ENCODE peak calls at places on chromosomes 11 and 22, in seven cellular contexts. V is heart left ventricle, Q is trophoblast cell, Y is prostate gland, T is neural progenitor cell, X is thoracic aorta, Z is astrocyte. L is an unnamed sample. For H3K4me1, the result is how much of the 10 kb centered on the place peaks cover.

GRCh38 chr22:45506961-45507360 is 4.3 kb downstream of the FBLN1 start:
- DNase-seq in V (no peak), X (no peak), T (no peak), Y (no peak), Q (no peak), Z (no peak), L (no peak)

GRCh38 chr11:93166194-93166593 is 31.6 kb downstream of the SLC36A4 start:
- DNase-seq in Q (no peak), X (no peak), V (no peak), Z (no peak), Y (no peak), T (no peak), L (no peak)

GRCh38 chr22:23431337-23432072 is 148.6 kb downstream of the IGLL1 start:
- DNase-seq in T (peak), Z (no peak), Q (no peak), Y (no peak), X (no peak), V (no peak), L (peak)

GRCh38 chr11:27456802-27457329 is 15.7 kb downstream of the LGR4 start:
- DNase-seq in V (no peak), T (no peak), Y (no peak), Q (no peak), Z (no peak), X (no peak), L (no peak)

GRCh38 chr11:40354121-40354520 is 1105.3 kb downstream of the LRRC4C start:
- DNase-seq in Y (no peak), V (no peak), Q (no peak), Z (no peak), X (no peak), T (no peak), L (no peak)

GRCh38 chr11:12808519-12808918 is 134.3 kb downstream of the TEAD1 start:
- DNase-seq in Z (peak), Y (no peak), T (no peak), Q (no peak), X (no peak), V (no peak), L (no peak)

GRCh38 chr11:79078999-79079398 is 361.8 kb downstream of the TENM4 start:
- DNase-seq in Q (no peak), T (no peak), Z (no peak), Y (no peak), X (no peak), V (peak), L (no peak)

GRCh38 chr11:279966-280761 is 2.0 kb downstream of the NLRP6 start:
- DNase-seq in Z (peak), T (no peak), V (no peak), X (no peak), Y (no peak), Q (no peak), L (no peak)

GRCh38 chr22:20247010-20247505 is 21.1 kb downstream of the RTN4R start:
- DNase-seq in T (no peak), Z (peak), V (peak), Q (no peak), Y (no peak), X (no peak), L (no peak)

GRCh38 chr11:78318321-78318720 is 99.3 kb downstream of the GAB2 start:
- DNase-seq in X (no peak), Q (no peak), T (no peak), V (no peak), Y (no peak), Z (no peak), L (no peak)

GRCh38 chr11:36164522-36165250 is 124.5 kb downstream of the COMMD9 start:
- DNase-seq in Y (peak), V (no peak), Z (no peak), Q (no peak), T (no peak), X (no peak), L (no peak)

GRCh38 chr22:25085156-25085555 is 114.5 kb upstream of the CRYBB3 start:
- DNase-seq in X (no peak), V (no peak), Q (no peak), Y (no peak), Z (no peak), T (no peak), L (no peak)

GRCh38 chr22:50708996-50709395 is 29.0 kb upstream of the ACR start:
- DNase-seq in X (no peak), Z (no peak), V (no peak), Y (no peak), T (no peak), Q (no peak), L (no peak)

GRCh38 chr11:120336641-120337132 is 474 bp downstream of the ARHGEF12 start:
- DNase-seq in Y (peak), Z (no peak), V (peak), T (no peak), X (no peak), Q (peak), L (peak)

GRCh38 chr11:795638-796564 is 2.2 kb downstream of the SLC25A22 start:
- DNase-seq in V (peak), Z (peak), Q (no peak), T (no peak), Y (peak), X (peak), L (peak)

GRCh38 chr11:61152816-61153592 is 8.2 kb downstream of the VPS37C start:
- DNase-seq in T (no peak), V (no peak), Q (peak), Z (peak), X (no peak), Y (no peak), L (no peak)

GRCh38 chr11:34594603-34595002 is 26.3 kb upstream of the EHF start:
- DNase-seq in V (no peak), X (no peak), T (no peak), Z (no peak), Q (no peak), Y (no peak), L (no peak)

GRCh38 chr11:75802913-75803820 is 11.8 kb upstream of the UVRAG start:
- DNase-seq in X (peak), Z (peak), T (peak), Q (peak), Y (peak), V (peak), L (peak)

GRCh38 chr22:27461470-27461869 is 340.1 kb downstream of the MN1 start:
- DNase-seq in V (no peak), Z (peak), X (peak), T (peak), Q (peak), Y (no peak), L (no peak)

GRCh38 chr11:101848262-101848661 is 66.5 kb upstream of the CEP126 start:
- DNase-seq in T (peak), Q (no peak), Y (no peak), V (no peak), X (no peak), Z (no peak), L (peak)

GRCh38 chr11:75346912-75347647 is 4.4 kb downstream of the ARRB1 start:
- DNase-seq in Q (no peak), Z (peak), V (peak), X (no peak), T (no peak), Y (no peak), L (no peak)

GRCh38 chr11:134993691-134994243 is 581.7 kb upstream of the B3GAT1 start:
- DNase-seq in X (no peak), Q (no peak), V (no peak), Z (no peak), T (no peak), Y (no peak), L (no peak)

DNA sequence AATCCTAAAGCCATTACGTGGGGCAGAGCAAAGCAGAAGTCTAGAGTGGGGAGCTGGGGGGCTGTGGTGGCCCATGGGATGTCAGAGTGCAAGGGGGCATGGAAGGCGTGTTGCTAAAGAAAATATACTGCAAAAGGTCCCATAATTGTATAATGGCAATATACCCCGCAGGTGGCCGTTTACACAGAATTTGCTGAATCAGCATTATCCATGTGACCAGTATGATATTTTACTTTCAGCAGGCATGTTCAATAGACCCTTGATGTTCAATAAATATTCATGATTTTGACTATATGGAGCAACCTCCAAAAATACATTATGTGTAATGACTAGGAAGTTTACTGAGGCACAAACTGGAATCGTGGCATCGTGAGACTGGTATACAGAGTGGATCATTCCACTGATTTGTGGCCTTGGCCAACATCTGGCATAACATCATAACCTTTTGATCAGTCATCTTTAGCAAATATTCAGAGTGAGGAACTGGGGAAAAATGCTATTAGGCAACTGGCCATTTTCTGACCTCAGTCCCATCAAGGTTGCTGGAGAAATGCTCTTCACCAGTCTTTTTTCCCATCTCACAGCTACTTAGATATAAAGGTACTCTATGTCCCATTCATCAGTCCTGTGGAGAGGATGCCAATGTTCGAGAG is 29.3 kb upstream of the PPP2R1B start:
- DNase-seq in Z (peak), V (no peak), T (no peak), Q (peak), Y (no peak), X (no peak), L (no peak)
- H3K4me1 ChIP-seq in Z (under half), V (under half), T (under half), Q (under half), Y (under half), X (under half), L (under half)

GRCh38 chr11:122735031-122735430 is 79.5 kb downstream of the UBASH3B start:
- DNase-seq in V (no peak), Z (no peak), Q (no peak), X (no peak), Y (no peak), T (no peak), L (no peak)

GRCh38 chr11:122733301-122733686 is 77.8 kb downstream of the UBASH3B start:
- DNase-seq in V (peak), T (no peak), X (no peak), Y (no peak), Z (peak), Q (peak), L (no peak)

GRCh38 chr11:122741613-122742012 is 86.1 kb downstream of the UBASH3B start:
- DNase-seq in X (no peak), Y (no peak), Z (no peak), T (no peak), V (peak), Q (no peak), L (no peak)

GRCh38 chr11:122742350-122742749 is 86.8 kb downstream of the UBASH3B start:
- DNase-seq in Z (no peak), Q (no peak), V (no peak), T (no peak), X (no peak), Y (no peak), L (no peak)

GRCh38 chr11:122737951-122738693 is 82.6 kb downstream of the UBASH3B start:
- DNase-seq in Z (no peak), V (no peak), Q (no peak), T (peak), X (no peak), Y (no peak), L (no peak)
- H3K4me1 ChIP-seq in Z (under half), V (under half), Q (under half), T (under half), X (under half), Y (under half), L (under half)

GRCh38 chr11:2699531-2700414 is at the start of gene KCNQ1OT1:
- DNase-seq in Q (peak), V (peak), X (peak), T (peak), Y (peak), Z (peak), L (peak)
- H3K4me1 ChIP-seq in Q (under half), V (under half), X (under half), T (under half), Y (under half), Z (under half), L (under half)

GRCh38 chr11:43905788-43906187 is 25.2 kb downstream of the ALKBH3 start:
- DNase-seq in Y (no peak), Z (peak), Q (no peak), T (no peak), V (peak), X (no peak), L (no peak)

GRCh38 chr11:43904737-43905515 is 24.3 kb downstream of the ALKBH3 start:
- DNase-seq in T (no peak), Z (peak), V (no peak), Q (no peak), X (no peak), Y (no peak), L (no peak)

GRCh38 chr11:43908683-43909082 is 28.1 kb downstream of the ALKBH3 start:
- DNase-seq in Q (no peak), Y (no peak), X (no peak), V (peak), Z (no peak), T (no peak), L (no peak)

GRCh38 chr11:43907028-43907966 is 26.7 kb downstream of the ALKBH3 start:
- DNase-seq in Q (no peak), T (no peak), Y (no peak), X (no peak), Z (no peak), V (no peak), L (no peak)

DNA sequence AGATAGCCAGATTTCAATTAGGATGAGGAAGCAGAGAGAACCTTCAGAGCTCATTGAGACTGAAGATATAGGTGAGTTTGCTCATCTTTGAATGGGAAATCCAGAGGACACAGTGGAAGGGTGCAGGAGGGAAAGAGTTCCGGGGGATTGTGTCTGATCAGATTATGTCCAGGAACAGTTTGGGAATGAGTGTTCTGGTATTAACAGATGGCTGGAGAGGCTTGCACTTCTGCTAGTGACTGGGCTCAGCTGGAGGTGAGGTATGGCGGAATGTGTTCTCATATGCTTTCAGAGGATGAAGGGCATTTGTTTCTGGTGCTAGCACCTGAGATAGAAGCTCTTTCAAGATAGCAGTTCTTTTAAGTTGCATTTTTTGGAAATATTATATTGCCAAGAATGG is 27.6 kb downstream of the ALKBH3 start:
- DNase-seq in X (no peak), Z (no peak), Y (no peak), Q (no peak), T (no peak), V (no peak), L (no peak)
- H3K4me1 ChIP-seq in X (under half), Z (under half), Y (under half), Q (under half), T (under half), V (under half), L (under half)

DNA sequence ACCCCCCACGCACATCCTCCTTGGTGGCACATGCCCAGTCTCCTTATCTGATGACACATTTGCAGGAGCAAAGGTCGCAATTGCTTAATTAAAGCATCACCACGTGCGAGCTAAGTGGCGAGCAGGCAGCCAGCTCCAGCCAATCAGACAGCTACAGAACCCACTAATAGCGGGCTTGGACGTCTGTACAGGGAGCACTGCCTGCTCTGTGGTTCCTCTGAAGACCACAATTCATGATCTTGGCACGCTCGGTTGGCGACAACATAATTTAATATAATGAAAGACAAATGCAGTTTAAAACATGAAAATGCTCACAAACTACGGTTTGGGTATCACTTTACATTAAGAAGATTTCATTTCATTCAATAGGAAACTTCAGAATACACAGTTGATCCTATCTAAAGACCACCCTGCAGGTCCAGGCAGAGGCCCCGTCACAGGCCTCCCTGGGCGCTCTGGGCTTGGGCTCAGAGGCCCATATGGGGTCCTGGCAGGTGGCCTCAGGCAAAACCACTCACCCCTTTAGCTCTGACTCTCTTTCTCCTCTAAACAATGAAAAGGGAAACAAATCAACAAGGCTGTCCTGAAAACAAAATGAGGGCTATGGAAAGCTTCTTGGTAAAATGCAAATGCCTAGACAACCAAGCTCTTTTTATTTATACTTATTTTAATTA is 10.4 kb downstream of the PACSIN2 start:
- DNase-seq in Q (no peak), X (no peak), Y (no peak), V (no peak), T (no peak), Z (peak), L (peak)
- H3K4me1 ChIP-seq in Q (under half), X (half or more), Y (under half), V (half or more), T (under half), Z (half or more), L (half or more)

GRCh38 chr11:68495872-68496271 is 35.3 kb downstream of the PPP6R3 start:
- DNase-seq in Q (no peak), Y (no peak), T (no peak), V (no peak), Z (no peak), X (no peak), L (no peak)
- H3K4me1 ChIP-seq in Q (under half), Y (under half), T (under half), V (half or more), Z (under half), X (half or more), L (under half)

DNA sequence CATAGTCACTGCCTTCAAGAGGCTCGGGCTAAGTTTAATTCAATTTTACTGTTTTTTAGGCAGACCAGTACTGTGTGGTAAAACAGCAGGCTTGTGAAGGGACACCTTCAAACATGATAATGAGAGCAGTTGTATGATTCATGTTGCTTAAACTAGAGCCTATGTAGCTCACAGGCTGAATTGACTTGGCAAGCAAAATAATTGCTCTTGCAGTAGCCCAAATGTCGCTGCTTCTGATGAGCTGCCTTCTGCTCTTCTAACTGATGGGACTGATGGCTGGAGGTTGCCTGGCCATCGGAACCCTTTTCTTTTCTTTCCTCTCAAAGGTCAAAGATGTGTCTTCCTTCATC is 137.6 kb downstream of the MAML2 start:
- DNase-seq in Q (no peak), Y (no peak), V (no peak), T (no peak), X (no peak), Z (no peak), L (no peak)
- H3K4me1 ChIP-seq in Q (under half), Y (under half), V (under half), T (under half), X (under half), Z (under half), L (under half)

DNA sequence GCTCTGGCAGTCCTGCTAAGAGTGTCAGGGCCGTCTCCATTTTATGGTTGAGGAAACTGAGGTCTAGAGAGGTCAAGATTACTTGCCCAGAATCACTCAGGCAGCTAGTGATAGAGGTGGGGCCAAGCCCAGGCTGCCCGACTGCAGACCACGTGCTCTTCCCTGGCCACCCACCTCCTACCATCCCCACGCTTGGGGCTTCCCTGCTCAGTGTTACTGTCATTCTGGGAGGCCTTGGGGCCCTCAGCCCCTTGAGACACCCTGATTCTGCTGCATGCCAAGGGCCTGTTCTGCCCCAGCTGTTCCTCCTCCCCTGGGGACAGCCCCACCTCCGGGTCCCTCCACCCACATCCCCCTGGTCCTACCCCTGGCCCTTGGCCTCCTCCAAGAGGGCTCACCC is 17.2 kb upstream of the TAB1 start:
- DNase-seq in Y (no peak), Z (no peak), Q (no peak), T (no peak), X (no peak), V (no peak), L (no peak)
- H3K4me1 ChIP-seq in Y (under half), Z (under half), Q (under half), T (under half), X (under half), V (under half), L (under half)

GRCh38 chr11:116860303-116860702 is 22.9 kb upstream of the APOA1 start:
- DNase-seq in Q (no peak), T (no peak), X (no peak), Z (no peak), V (no peak), Y (no peak), L (no peak)

GRCh38 chr11:116862101-116862637 is 24.7 kb upstream of the APOA1 start:
- DNase-seq in Z (no peak), Y (no peak), T (no peak), Q (no peak), X (no peak), V (no peak), L (no peak)

GRCh38 chr11:116864531-116864930 is 27.1 kb upstream of the APOA1 start:
- DNase-seq in Z (peak), Q (peak), X (no peak), V (no peak), Y (no peak), T (no peak), L (no peak)

GRCh38 chr11:116861539-116861938 is 24.1 kb upstream of the APOA1 start:
- DNase-seq in Q (no peak), T (no peak), Z (peak), Y (no peak), V (no peak), X (no peak), L (no peak)

DNA sequence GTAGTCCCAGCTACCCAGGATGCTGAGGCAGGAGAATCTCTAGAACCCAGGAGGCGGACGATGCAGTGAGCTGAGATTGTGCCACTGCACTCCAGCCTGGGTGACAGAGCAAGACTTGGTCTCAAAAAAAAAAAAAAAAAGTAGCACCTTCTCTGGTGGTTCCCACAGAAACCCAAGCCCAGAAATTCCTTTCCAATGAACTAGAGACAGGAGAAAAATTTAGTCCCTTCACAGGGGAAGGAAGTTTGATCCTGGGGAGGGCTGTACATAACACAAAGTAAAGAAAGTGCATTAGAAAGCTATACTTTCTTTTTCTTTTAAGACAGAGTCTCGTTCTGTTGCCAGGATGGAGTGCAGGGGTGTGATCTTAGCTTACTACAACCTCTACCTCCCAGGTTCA is 25.5 kb upstream of the APOA1 start:
- DNase-seq in Y (no peak), Q (no peak), X (no peak), T (no peak), V (no peak), Z (peak), L (no peak)
- H3K4me1 ChIP-seq in Y (under half), Q (under half), X (under half), T (under half), V (under half), Z (under half), L (under half)

GRCh38 chr11:62705401-62705800 is 1.8 kb downstream of the BSCL2 start:
- DNase-seq in Y (no peak), Q (no peak), V (no peak), T (no peak), X (no peak), Z (no peak), L (no peak)
- H3K4me1 ChIP-seq in Y (under half), Q (under half), V (half or more), T (under half), X (under half), Z (under half), L (under half)